ENCODE peak calls at places on chromosomes 6 and 20, in ten cellular contexts. W is NCI-H774, S is iPS-NIHi11, F is hypothalamus, Y is B cell, N is smooth muscle cell of the brain vasculature, A is WERI-Rb-1, L is DMS53, B is AG09309, R is SHP77. Q is an unnamed sample.

GRCh38 chr6:106745824-106746610 is 116.6 kb downstream of the QRSL1 start:
- DNase-seq in W (no peak), S (no peak), F (no peak), Y (no peak), N (no peak), A (no peak), L (peak; percentile 82), B (no peak), R (peak; percentile 77), Q (no peak)

GRCh38 chr6:43495409-43495941 is 14.7 kb downstream of the LRRC73 start:
- DNase-seq in W (no peak), S (no peak), F (no peak), Y (no peak), N (no peak), A (no peak), L (peak; percentile 22), B (no peak), R (no peak), Q (no peak)

GRCh38 chr20:4029505-4030467 is 14.4 kb upstream of the RNF24 start:
- DNase-seq in W (no peak), S (no peak), F (no peak), Y (no peak), N (no peak), A (no peak), L (peak; percentile 19), B (no peak), R (peak; percentile 24), Q (no peak)

GRCh38 chr20:62388839-62389600 is 2.1 kb downstream of the RPS21 start:
- DNase-seq in W (no peak), S (no peak), F (no peak), Y (no peak), N (no peak), A (no peak), L (peak; percentile 35), B (no peak), R (no peak), Q (no peak)

GRCh38 chr6:167569879-167570278 is 245.0 kb downstream of the TTLL2 start:
- DNase-seq in W (no peak), S (peak; percentile 5), F (no peak), Y (no peak), N (no peak), A (no peak), L (no peak), B (no peak), R (no peak), Q (no peak)

GRCh38 chr6:124463271-124463670 is 499.0 kb upstream of the RNF217 start:
- DNase-seq in W (no peak), S (no peak), F (no peak), Y (no peak), N (no peak), A (no peak), L (no peak), B (no peak), R (no peak), Q (no peak)

GRCh38 chr6:52420668-52421358 is 671 bp downstream of the EFHC1 start:
- DNase-seq in W (peak; percentile 41), S (peak; percentile 31), F (no peak), Y (no peak), N (no peak), A (peak; percentile 76), L (peak; percentile 85), B (no peak), R (peak; percentile 64), Q (peak; percentile 52)

GRCh38 chr20:13649548-13649947 is 10.8 kb upstream of the TASP1 start:
- DNase-seq in W (no peak), S (no peak), F (no peak), Y (no peak), N (no peak), A (no peak), L (no peak), B (no peak), R (no peak), Q (no peak)

GRCh38 chr20:17636523-17637412 is 45.3 kb downstream of the RRBP1 start:
- DNase-seq in W (no peak), S (peak; percentile 85), F (peak; percentile 79), Y (no peak), N (no peak), A (peak; percentile 80), L (no peak), B (no peak), R (peak; percentile 44), Q (peak; percentile 78)

GRCh38 chr6:136641166-136641565 is 90.9 kb upstream of the MAP7 start:
- DNase-seq in W (no peak), S (no peak), F (no peak), Y (no peak), N (no peak), A (no peak), L (no peak), B (no peak), R (no peak), Q (no peak)

GRCh38 chr6:51514396-51515051 is 572.9 kb downstream of the PKHD1 start:
- DNase-seq in W (no peak), S (no peak), F (no peak), Y (no peak), N (no peak), A (no peak), L (peak; percentile 73), B (no peak), R (no peak), Q (no peak)

GRCh38 chr6:6694825-6695710 is 106.5 kb downstream of the LY86 start:
- DNase-seq in W (no peak), S (no peak), F (no peak), Y (no peak), N (no peak), A (no peak), L (no peak), B (no peak), R (no peak), Q (no peak)

GRCh38 chr6:46586896-46587295 is 65.7 kb downstream of the CYP39A1 start:
- DNase-seq in W (no peak), S (no peak), F (no peak), Y (no peak), N (no peak), A (no peak), L (no peak), B (no peak), R (no peak), Q (no peak)

GRCh38 chr6:105609375-105609991 is 206.6 kb upstream of the PREP start:
- DNase-seq in W (no peak), S (no peak), F (no peak), Y (no peak), N (no peak), A (no peak), L (peak; percentile 18), B (no peak), R (no peak), Q (peak; percentile 15)

GRCh38 chr6:116190550-116190949 is 63.3 kb downstream of the TSPYL4 start:
- DNase-seq in W (no peak), S (no peak), F (no peak), Y (no peak), N (no peak), A (no peak), L (no peak), B (peak; percentile 80), R (no peak), Q (no peak)

GRCh38 chr6:11161031-11161966 is 49.8 kb upstream of the ERVFRD-1 start:
- DNase-seq in W (no peak), S (no peak), F (no peak), Y (no peak), N (no peak), A (no peak), L (peak; percentile 40), B (no peak), R (no peak), Q (no peak)

GRCh38 chr6:52141596-52141995 is 44.6 kb upstream of the IL17A start:
- DNase-seq in W (no peak), S (no peak), F (no peak), Y (no peak), N (no peak), A (no peak), L (no peak), B (no peak), R (no peak), Q (no peak)

GRCh38 chr6:137761072-137761471 is 106.0 kb upstream of the TNFAIP3 start:
- DNase-seq in W (no peak), S (no peak), F (no peak), Y (no peak), N (no peak), A (no peak), L (no peak), B (no peak), R (no peak), Q (no peak)

GRCh38 chr6:38776515-38776914 is 61.4 kb downstream of the DNAH8 start:
- DNase-seq in W (no peak), S (no peak), F (no peak), Y (no peak), N (no peak), A (no peak), L (peak; percentile 53), B (no peak), R (no peak), Q (no peak)

GRCh38 chr20:42204261-42204660 is 586.1 kb upstream of the CHD6 start:
- DNase-seq in W (peak; percentile 12), S (no peak), F (no peak), Y (no peak), N (no peak), A (peak; percentile 52), L (peak; percentile 29), B (no peak), R (no peak), Q (no peak)

GRCh38 chr6:142302427-142303190 is 802 bp downstream of the ADGRG6 start:
- DNase-seq in W (no peak), S (no peak), F (no peak), Y (no peak), N (no peak), A (no peak), L (peak; percentile 36), B (no peak), R (no peak), Q (no peak)

GRCh38 chr6:107179004-107179403 is 63.7 kb upstream of the BEND3 start:
- DNase-seq in W (no peak), S (no peak), F (no peak), Y (peak; percentile 4), N (no peak), A (peak; percentile 37), L (peak; percentile 14), B (no peak), R (no peak), Q (no peak)

GRCh38 chr6:169213814-169214520 is 39.7 kb downstream of the THBS2 start:
- DNase-seq in W (no peak), S (no peak), F (no peak), Y (peak; percentile 10), N (no peak), A (no peak), L (no peak), B (no peak), R (no peak), Q (no peak)

GRCh38 chr20:5688431-5688972 is 61.7 kb upstream of the SHLD1 start:
- DNase-seq in W (no peak), S (no peak), F (no peak), Y (no peak), N (no peak), A (peak; percentile 11), L (peak; percentile 14), B (no peak), R (no peak), Q (peak; percentile 64)

Q was measured in head of caudate nucleus.